ENCODE peak calls at places on chromosomes 13 and 19, in eight cellular contexts. Z is neural progenitor cell, D is GM12878, C is IMR-90, V is adrenal gland, Y is upper lobe of left lung, N is right lobe of liver, S is stomach. F is an unnamed sample.

GRCh38 chr13:94205896-94206295 is 273.6 kb downstream of the DCT start:
- DNase-seq in Z (no peak), D (no peak), C (no peak), V (no peak), Y (no peak), N (no peak), S (no peak), F (no peak)

GRCh38 chr13:76769238-76769859 is 116.9 kb downstream of the KCTD12 start:
- DNase-seq in Z (no peak), D (no peak), C (no peak), V (no peak), Y (no peak), N (no peak), S (no peak), F (no peak)

GRCh38 chr13:72537400-72537780 is 190.0 kb downstream of the MZT1 start:
- DNase-seq in Z (no peak), D (no peak), C (no peak), V (no peak), Y (no peak), N (no peak), S (no peak), F (no peak)

GRCh38 chr19:17075860-17076538 is 422 bp downstream of the MYO9B start:
- DNase-seq in Z (peak; percentile 56), D (no peak), C (peak; percentile 33), V (peak; percentile 52), Y (peak; percentile 87), N (peak; percentile 62), S (peak; percentile 37), F (no peak)

GRCh38 chr13:49220856-49221614 is 897 bp downstream of the MLNR start:
- DNase-seq in Z (peak; percentile 61), D (no peak), C (peak; percentile 12), V (no peak), Y (peak; percentile 85), N (no peak), S (no peak), F (peak; percentile 26)

GRCh38 chr19:6590458-6591319 is at the start of gene CD70:
- DNase-seq in Z (peak; percentile 80), D (peak; percentile 88), C (no peak), V (no peak), Y (peak; percentile 83), N (no peak), S (no peak), F (no peak)

GRCh38 chr19:5290336-5291262 is 50.0 kb downstream of the PTPRS start:
- DNase-seq in Z (no peak), D (no peak), C (no peak), V (no peak), Y (peak; percentile 75), N (no peak), S (no peak), F (no peak)

GRCh38 chr19:41870401-41870873 is 6.6 kb upstream of the CD79A start:
- DNase-seq in Z (no peak), D (no peak), C (peak; percentile 61), V (no peak), Y (no peak), N (no peak), S (no peak), F (no peak)

GRCh38 chr19:8571006-8571411 is 6.2 kb downstream of the MYO1F start:
- DNase-seq in Z (no peak), D (no peak), C (peak; percentile 68), V (peak; percentile 39), Y (no peak), N (no peak), S (peak; percentile 47), F (no peak)

GRCh38 chr19:46598372-46598917 is 2.7 kb upstream of the CALM3 start:
- DNase-seq in Z (no peak), D (no peak), C (no peak), V (no peak), Y (no peak), N (no peak), S (no peak), F (no peak)

GRCh38 chr19:46404884-46405658 is 8.3 kb downstream of the CCDC8 start:
- DNase-seq in Z (peak; percentile 75), D (no peak), C (no peak), V (no peak), Y (peak; percentile 46), N (no peak), S (no peak), F (no peak)

DNA sequence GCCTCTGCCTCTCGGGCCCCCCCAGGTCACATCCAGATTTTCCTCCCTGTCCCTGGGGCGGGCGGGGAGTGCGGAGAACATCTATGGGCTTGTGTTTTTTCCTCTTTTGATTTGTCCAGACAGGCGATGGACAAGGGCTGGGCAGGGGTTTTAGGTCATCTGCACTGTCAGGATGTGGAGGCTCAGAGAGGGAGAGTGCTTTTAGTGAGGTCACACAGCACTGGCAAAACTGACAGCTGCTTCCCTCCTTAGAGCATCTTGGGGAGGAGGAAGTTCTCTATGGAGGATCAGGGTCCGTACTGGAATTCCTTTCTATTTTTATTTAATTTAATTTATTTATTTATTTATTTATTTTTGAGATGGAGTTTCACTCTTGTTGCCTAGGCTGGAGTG is 38.9 kb downstream of the NFIC start:
- DNase-seq in Z (no peak), D (no peak), C (no peak), V (no peak), Y (no peak), N (no peak), S (no peak), F (no peak)
- H3K27ac ChIP-seq in Z (no peak overlapping the region), D (no peak overlapping the region), C (peak overlapping the region; percentile 96), V (peak overlapping the region; percentile 100), Y (peak overlapping the region; percentile 97), N (peak overlapping the region; percentile 99), S (peak overlapping the region; percentile 97), F (peak overlapping the region; percentile 99)

GRCh38 chr13:27793377-27794074 is 1.2 kb downstream of the GSX1 start:
- DNase-seq in Z (no peak), D (no peak), C (no peak), V (no peak), Y (peak; percentile 74), N (no peak), S (no peak), F (no peak)
- H3K27me3 ChIP-seq in Z (peaks cover 100% of the 10 kb centered on the region), D (peaks cover 31% of the 10 kb centered on the region), C (peaks cover 93% of the 10 kb centered on the region), V (peaks cover 99% of the 10 kb centered on the region), Y (peaks cover 27% of the 10 kb centered on the region), N (peaks cover 20% of the 10 kb centered on the region), S (peaks cover 56% of the 10 kb centered on the region), F (peaks cover 74% of the 10 kb centered on the region)

DNA sequence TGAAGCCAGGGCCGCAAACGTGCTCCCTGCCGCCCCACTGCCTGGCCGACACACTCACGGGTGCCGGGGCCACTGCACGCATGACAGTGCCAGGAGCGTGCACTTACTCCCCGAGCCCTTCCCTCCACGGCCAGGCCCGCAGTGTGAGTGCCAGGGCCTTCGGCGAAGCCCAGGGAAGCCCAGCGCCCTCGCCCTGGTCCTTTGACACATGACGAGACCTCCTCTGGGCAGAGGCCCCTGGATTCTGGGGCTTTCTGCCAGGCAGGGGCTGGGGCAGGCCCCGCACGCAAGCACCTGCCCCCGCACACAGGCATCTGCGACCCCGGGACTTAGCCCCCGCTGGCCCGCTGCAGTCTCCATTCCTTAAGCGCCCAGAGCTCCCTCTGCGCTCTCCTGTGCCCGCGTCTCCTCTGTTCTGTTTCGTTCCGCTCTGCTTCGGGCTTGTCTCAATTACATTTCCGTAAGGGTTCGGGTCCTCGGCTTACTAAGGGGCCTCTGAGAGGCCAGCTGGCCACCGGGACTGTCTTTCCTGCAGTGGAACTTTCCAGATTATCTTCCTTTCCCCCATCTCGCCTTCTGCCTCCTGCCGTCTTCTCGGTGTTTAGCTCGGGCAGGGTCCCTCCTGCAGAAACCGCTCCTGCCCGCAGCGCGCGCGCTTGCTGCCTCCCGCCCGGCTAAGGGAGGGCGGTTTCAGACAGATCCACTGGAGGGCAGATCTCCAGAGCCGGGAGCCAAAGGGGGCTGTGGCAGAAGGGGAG is 98.8 kb downstream of the ING1 start:
- DNase-seq in Z (no peak), D (no peak), C (no peak), V (no peak), Y (peak; percentile 80), N (no peak), S (no peak), F (peak; percentile 51)
- H3K4me3 ChIP-seq in Z (no peak overlapping the region), D (no peak overlapping the region), C (peak overlapping the region; percentile 20), V (no peak overlapping the region), Y (peak overlapping the region; percentile 8), N (no peak overlapping the region), S (peak overlapping the region; percentile 31), F (peak overlapping the region; percentile 37)

DNA sequence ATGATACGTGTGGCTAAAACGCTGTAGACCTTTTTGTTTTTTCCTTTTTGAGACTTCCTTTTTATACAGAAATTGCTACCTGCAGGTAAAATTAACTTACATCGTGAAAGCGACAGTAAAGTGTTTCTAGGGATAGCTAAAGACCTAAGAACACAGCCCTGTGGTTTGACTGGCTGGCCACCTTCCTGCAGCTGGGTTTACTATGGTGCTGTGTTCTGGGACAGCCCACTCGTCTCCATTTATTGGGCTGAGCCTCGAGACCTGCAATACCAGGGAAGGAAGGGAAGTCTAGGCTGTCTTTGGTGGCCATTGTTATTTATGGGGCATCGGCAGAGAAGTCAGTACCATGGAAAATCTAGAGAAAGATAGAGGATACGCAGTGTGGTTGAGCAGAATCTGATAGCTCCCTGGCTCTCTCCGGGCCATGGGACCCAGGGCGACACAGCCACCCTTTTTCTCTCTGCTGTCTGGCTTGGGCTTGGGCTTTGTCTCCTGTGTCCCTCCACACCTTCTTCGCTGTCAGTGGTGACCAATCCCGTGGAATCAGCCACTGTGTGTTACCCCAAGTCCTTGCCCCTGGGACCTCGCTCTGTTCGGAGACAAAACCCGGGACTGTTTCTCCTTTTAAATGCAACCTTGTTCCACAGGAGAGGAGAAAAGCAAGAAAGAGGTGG is 30.9 kb downstream of the ACTN4 start:
- DNase-seq in Z (no peak), D (no peak), C (no peak), V (no peak), Y (no peak), N (no peak), S (no peak), F (no peak)
- H3K27ac ChIP-seq in Z (no peak overlapping the region), D (peak overlapping the region; percentile 0), C (peak overlapping the region; percentile 29), V (peak overlapping the region; percentile 91), Y (peak overlapping the region; percentile 93), N (no peak overlapping the region), S (peak overlapping the region; percentile 92), F (peak overlapping the region; percentile 90)

DNA sequence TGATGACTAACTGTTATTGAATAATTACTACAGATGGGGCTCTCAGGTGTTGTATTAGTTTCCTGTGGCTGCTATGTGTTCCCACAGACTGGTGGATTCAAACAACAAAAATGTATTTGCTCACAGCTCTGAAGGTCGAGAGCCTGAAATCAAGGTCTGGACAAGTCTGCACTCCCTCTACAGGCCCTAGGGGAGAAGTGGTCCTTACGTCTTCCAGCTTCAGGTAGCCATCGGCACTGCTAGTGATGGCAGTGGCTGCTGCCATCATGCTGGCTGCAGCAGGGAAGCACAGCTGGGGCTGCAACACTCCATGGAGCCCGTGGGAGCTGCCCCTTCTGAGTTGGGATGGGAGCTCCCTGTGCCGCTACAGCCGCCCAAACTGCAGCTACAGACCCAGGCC is 1.9 kb downstream of the TEX26 start:
- DNase-seq in Z (peak; percentile 48), D (no peak), C (peak; percentile 14), V (no peak), Y (no peak), N (no peak), S (no peak), F (no peak)
- H3K27me3 ChIP-seq in Z (peaks cover 36% of the 10 kb centered on the region), D (peaks cover 3% of the 10 kb centered on the region), C (peaks cover 34% of the 10 kb centered on the region), V (no peaks in the 10 kb centered on the region), Y (no peaks in the 10 kb centered on the region), N (no peaks in the 10 kb centered on the region), S (no peaks in the 10 kb centered on the region), F (no peaks in the 10 kb centered on the region)

GRCh38 chr13:104357672-104358314 is 1291.6 kb upstream of the SLC10A2 start:
- DNase-seq in Z (no peak), D (no peak), C (no peak), V (no peak), Y (no peak), N (no peak), S (no peak), F (no peak)
- H3K4me3 ChIP-seq in Z (no peak overlapping the region), D (no peak overlapping the region), C (no peak overlapping the region), V (no peak overlapping the region), Y (no peak overlapping the region), N (no peak overlapping the region), S (no peak overlapping the region), F (no peak overlapping the region)

GRCh38 chr13:24215007-24215633 is 54.6 kb downstream of the SPATA13 start:
- DNase-seq in Z (no peak), D (no peak), C (no peak), V (no peak), Y (no peak), N (no peak), S (no peak), F (no peak)
- H3K27ac ChIP-seq in Z (no peak overlapping the region), D (no peak overlapping the region), C (no peak overlapping the region), V (peak overlapping the region; percentile 66), Y (peak overlapping the region; percentile 74), N (peak overlapping the region; percentile 82), S (peak overlapping the region; percentile 30), F (peak overlapping the region; percentile 43)

F was measured in right atrium auricular region.